ENCODE peak calls at places on chromosomes 4 and X, in five cellular contexts. O is glutamatergic neuron; H is hypothalamus; I is activated CD8-positive, alpha-beta memory T cell treated with anti-CD3 and anti-CD28 coated beads for 1 hour; K is left kidney. X is an unnamed sample.

GRCh38 chrX:47283015-47283771 is 50.4 kb downstream of the USP11 start:
- DNase-seq in I (no peak), H (peak; percentile 33), K (peak; percentile 93), O (no peak), X (no peak)

GRCh38 chrX:55908685-55909212 is 191.2 kb downstream of the RRAGB start:
- DNase-seq in H (peak; percentile 12), I (no peak), O (peak; percentile 26), K (peak; percentile 66), X (no peak)

GRCh38 chr4:182478475-182478874 is 235.3 kb downstream of the TENM3 start:
- DNase-seq in K (peak; percentile 68), O (no peak), I (no peak), H (no peak), X (no peak)

GRCh38 chr4:66606908-66607307 is 936.6 kb upstream of the EPHA5 start:
- DNase-seq in K (no peak), I (no peak), O (no peak), H (no peak), X (no peak)

GRCh38 chr4:14184265-14184664 is 556.7 kb upstream of the BOD1L1 start:
- DNase-seq in I (no peak), O (no peak), H (peak; percentile 12), K (peak; percentile 17), X (no peak)

GRCh38 chr4:42234817-42235216 is 82.4 kb upstream of the BEND4 start:
- DNase-seq in K (no peak), H (no peak), I (no peak), O (no peak), X (no peak)

GRCh38 chr4:76213415-76214268 is at the start of gene SCARB2:
- DNase-seq in I (peak; percentile 57), K (peak; percentile 95), H (peak; percentile 93), O (peak; percentile 92), X (no peak)

GRCh38 chr4:70518716-70519115 is 347 bp downstream of the AMTN start:
- DNase-seq in O (no peak), I (no peak), K (no peak), H (no peak), X (no peak)

GRCh38 chr4:37648084-37648817 is 37.9 kb downstream of the RELL1 start:
- DNase-seq in I (no peak), K (peak; percentile 80), O (no peak), H (no peak), X (no peak)

GRCh38 chr4:530017-530781 is 31.2 kb downstream of the PIGG start:
- DNase-seq in K (no peak), O (no peak), H (no peak), I (no peak), X (no peak)

GRCh38 chr4:119946359-119946758 is 120.3 kb downstream of the MAD2L1 start:
- DNase-seq in K (no peak), I (no peak), H (no peak), O (no peak), X (no peak)

GRCh38 chr4:104642521-104642920 is 147.8 kb upstream of the CXXC4 start:
- DNase-seq in K (no peak), H (no peak), I (no peak), O (no peak), X (no peak)

GRCh38 chr4:104942990-104943758 is 203.5 kb upstream of the TET2 start:
- DNase-seq in O (no peak), I (no peak), H (no peak), K (peak; percentile 17), X (no peak)

GRCh38 chr4:134024251-134024650 is 177.3 kb downstream of the PABPC4L start:
- DNase-seq in I (no peak), H (no peak), O (no peak), K (peak; percentile 42), X (no peak)

GRCh38 chr4:83124079-83124780 is 9.7 kb upstream of the PLAC8 start:
- DNase-seq in K (no peak), H (no peak), O (no peak), I (no peak), X (no peak)

GRCh38 chr4:188145626-188146025 is 6.4 kb downstream of the TRIML1 start:
- DNase-seq in K (no peak), H (no peak), I (no peak), O (no peak), X (no peak)

GRCh38 chr4:64251779-64252178 is 157.5 kb downstream of the TECRL start:
- DNase-seq in K (no peak), O (no peak), H (no peak), I (no peak), X (no peak)

GRCh38 chrX:120512222-120512621 is 43.1 kb upstream of the LAMP2 start:
- DNase-seq in K (no peak), O (no peak), H (no peak), I (no peak), X (no peak)

GRCh38 chr4:150108693-150109092 is 30.4 kb downstream of the DCLK2 start:
- DNase-seq in K (no peak), H (no peak), O (no peak), I (no peak), X (no peak)

GRCh38 chr4:14096406-14096965 is 469.0 kb upstream of the BOD1L1 start:
- DNase-seq in K (no peak), I (no peak), H (no peak), O (no peak), X (no peak)

GRCh38 chrX:140439455-140439854 is 65.4 kb downstream of the SOX3 start:
- DNase-seq in H (no peak), O (peak; percentile 69), K (peak; percentile 72), I (no peak), X (no peak)

GRCh38 chr4:138222041-138222440 is 20.1 kb downstream of the SLC7A11 start:
- DNase-seq in I (no peak), H (no peak), O (no peak), K (no peak), X (no peak)

GRCh38 chrX:15915959-15916703 is 61.5 kb upstream of the AP1S2 start:
- DNase-seq in O (no peak), K (peak; percentile 27), H (no peak), I (no peak), X (no peak)

GRCh38 chrX:17464196-17464595 is 89.2 kb downstream of the NHS start:
- DNase-seq in I (no peak), H (no peak), O (no peak), K (no peak), X (no peak)

GRCh38 chr4:187602339-187603092 is 393.1 kb upstream of the ZFP42 start:
- DNase-seq in K (no peak), H (no peak), I (no peak), O (no peak), X (no peak)

GRCh38 chrX:18026171-18026570 is 165.1 kb upstream of the RAI2 start:
- DNase-seq in H (no peak), O (no peak), K (no peak), I (no peak), X (no peak)

GRCh38 chr4:63632858-63633257 is 776.4 kb downstream of the TECRL start:
- DNase-seq in I (no peak), K (no peak), O (no peak), H (no peak), X (no peak)

GRCh38 chrX:133999013-133999705 is 13.8 kb upstream of the GPC3 start:
- DNase-seq in O (no peak), K (peak; percentile 73), I (no peak), H (no peak), X (no peak)

GRCh38 chr4:124334119-124334518 is 378.4 kb downstream of the ANKRD50 start:
- DNase-seq in K (peak; percentile 78), I (no peak), H (no peak), O (no peak), X (no peak)

GRCh38 chrX:148448686-148449085 is 51.7 kb upstream of the AFF2 start:
- DNase-seq in I (no peak), H (no peak), O (no peak), K (no peak), X (no peak)

GRCh38 chrX:111759676-111760075 is 78.7 kb downstream of the ALG13 start:
- DNase-seq in K (no peak), O (no peak), H (no peak), I (no peak), X (no peak)

GRCh38 chrX:149221246-149221645 is 283.9 kb downstream of the IDS start:
- DNase-seq in K (peak; percentile 67), I (no peak), H (no peak), O (no peak), X (no peak)

GRCh38 chrX:11478971-11479370 is 185.8 kb downstream of the AMELX start:
- DNase-seq in K (no peak), O (no peak), I (no peak), H (no peak), X (no peak)

GRCh38 chr4:168645933-168646768 is 149.3 kb downstream of the PALLD start:
- DNase-seq in K (no peak), H (no peak), O (no peak), I (no peak), X (no peak)

GRCh38 chr4:96677499-96677898 is 837.6 kb downstream of the PDHA2 start:
- DNase-seq in K (no peak), I (no peak), O (no peak), H (no peak), X (no peak)

GRCh38 chr4:188986271-188986689 is 847.0 kb downstream of the TRIML1 start:
- DNase-seq in I (no peak), K (peak; percentile 43), O (no peak), H (no peak), X (no peak)

GRCh38 chr4:24473309-24473721 is 111.0 kb downstream of the DHX15 start:
- DNase-seq in I (no peak), O (no peak), H (peak; percentile 28), K (peak; percentile 64), X (no peak)